ENCODE peak calls at places on chromosomes 6 and 20, in nine cellular contexts. E is dorsolateral prefrontal cortex; Y is adrenal gland; U is epithelial cell of esophagus; S is NCI-H526 treated with DMSO at 0.1 percent for 48 hours; I is stimulated activated CD4-positive, alpha-beta T cell treated with anti-CD3 and anti-CD28 coated beads, Interleukin-15, amount 100 ng/mL, for 1 hour; D is HEK293T; M is iris pigment epithelial cell; R is AG09309. L is an unnamed sample.

GRCh38 chr20:62158541-62158940 is 15.0 kb downstream of the SS18L1 start:
- DNase-seq in E (no peak), I (no peak), M (no peak), R (no peak), U (no peak), S (no peak), Y (no peak), D (no peak), L (no peak)

GRCh38 chr6:25222006-25222715 is 57.0 kb upstream of the CARMIL1 start:
- DNase-seq in U (no peak), I (no peak), M (no peak), Y (peak), S (no peak), E (no peak), R (no peak), D (no peak), L (no peak)

GRCh38 chr6:37524025-37524647 is 24.4 kb upstream of the CCDC167 start:
- DNase-seq in D (no peak), I (no peak), R (no peak), S (no peak), M (peak), E (no peak), Y (no peak), U (peak), L (no peak)

GRCh38 chr6:70884074-70884983 is 72.5 kb downstream of the B3GAT2 start:
- DNase-seq in M (peak), I (peak), E (peak), R (peak), U (peak), D (peak), S (peak), Y (peak), L (peak)

GRCh38 chr6:148577687-148578488 is 168.9 kb upstream of the UST start:
- DNase-seq in S (peak), D (peak), M (peak), E (peak), R (peak), U (peak), I (no peak), Y (peak), L (peak)

GRCh38 chr6:91816335-91816734 is 1229.5 kb upstream of the MAP3K7 start:
- DNase-seq in I (no peak), U (no peak), D (no peak), Y (peak), M (no peak), S (no peak), R (no peak), E (no peak), L (no peak)

GRCh38 chr6:80535914-80536565 is 429.6 kb downstream of the BCKDHB start:
- DNase-seq in Y (no peak), S (no peak), I (no peak), U (peak), M (peak), R (no peak), E (no peak), D (no peak), L (peak)

GRCh38 chr6:105553174-105553573 is 150.3 kb upstream of the PREP start:
- DNase-seq in R (no peak), M (no peak), I (no peak), U (peak), Y (no peak), S (no peak), D (no peak), E (no peak), L (peak)

GRCh38 chr6:80165819-80166218 is 59.3 kb downstream of the BCKDHB start:
- DNase-seq in I (no peak), S (no peak), R (no peak), E (no peak), D (no peak), U (no peak), Y (no peak), M (no peak), L (no peak)

GRCh38 chr6:122361314-122361979 is 38.0 kb upstream of the HSF2 start:
- DNase-seq in E (no peak), R (no peak), M (no peak), I (no peak), U (no peak), Y (no peak), S (no peak), D (no peak), L (no peak)

GRCh38 chr20:63795178-63795830 is 35.8 kb downstream of the ZBTB46 start:
- DNase-seq in M (no peak), R (no peak), Y (no peak), S (no peak), D (no peak), I (no peak), U (no peak), E (no peak), L (no peak)

GRCh38 chr6:447381-448165 is 56.0 kb downstream of the IRF4 start:
- DNase-seq in Y (no peak), S (no peak), M (no peak), E (no peak), U (no peak), D (no peak), I (peak), R (no peak), L (no peak)